ENCODE peak calls at places on chromosome 4, in nine cellular contexts. J is posterior vena cava; Y is neural crest cell; H is stimulated activated CD8-positive, alpha-beta memory T cell treated with anti-CD3 and anti-CD28 coated beads, Interleukin-2, amount 100 ng/mL, for 48 hours; M is frontal cortex; S is AG09309; G is uterus; V is B cell; C is activated CD8-positive, alpha-beta memory T cell treated with anti-CD3 and anti-CD28 coated beads, Interleukin-2, amount 10 ng/mL, durations not matched to agents 7 days and 5 days. L is an unnamed sample.

GRCh38 chr4:167183036-167183435 is 51.3 kb downstream of the SPOCK3 start:
- DNase-seq in J (peak), Y (no peak), H (no peak), M (no peak), S (no peak), G (no peak), V (no peak), C (no peak), L (no peak)

GRCh38 chr4:185358514-185359433 is 37.0 kb downstream of the LRP2BP start:
- DNase-seq in J (no peak), Y (no peak), H (no peak), M (no peak), S (peak), G (no peak), V (no peak), C (no peak), L (no peak)

GRCh38 chr4:16194199-16194598 is 32.1 kb downstream of the TAPT1 start:
- DNase-seq in J (no peak), Y (no peak), H (no peak), M (no peak), S (peak), G (no peak), V (no peak), C (no peak), L (no peak)

GRCh38 chr4:17283251-17283650 is 228.6 kb downstream of the QDPR start:
- DNase-seq in J (no peak), Y (no peak), H (no peak), M (no peak), S (no peak), G (no peak), V (no peak), C (no peak), L (no peak)

GRCh38 chr4:7582313-7583096 is 147.8 kb upstream of the PSAPL1 start:
- DNase-seq in J (peak), Y (no peak), H (no peak), M (no peak), S (no peak), G (no peak), V (no peak), C (no peak), L (no peak)

GRCh38 chr4:53563824-53564223 is 27.5 kb downstream of the LNX1 start:
- DNase-seq in J (no peak), Y (no peak), H (peak), M (no peak), S (peak), G (no peak), V (no peak), C (no peak), L (no peak)

GRCh38 chr4:81164623-81165416 is 50.2 kb downstream of the PRKG2 start:
- DNase-seq in J (no peak), Y (no peak), H (no peak), M (no peak), S (no peak), G (no peak), V (no peak), C (no peak), L (no peak)

GRCh38 chr4:106584590-106584989 is 216.0 kb upstream of the GIMD1 start:
- DNase-seq in J (no peak), Y (no peak), H (no peak), M (no peak), S (no peak), G (no peak), V (no peak), C (no peak), L (no peak)

GRCh38 chr4:70734168-70734954 is 12.6 kb downstream of the RUFY3 start:
- DNase-seq in J (no peak), Y (no peak), H (no peak), M (no peak), S (no peak), G (no peak), V (peak), C (peak), L (no peak)

GRCh38 chr4:35725131-35725530 is 519.2 kb downstream of the ARAP2 start:
- DNase-seq in J (no peak), Y (no peak), H (no peak), M (no peak), S (no peak), G (no peak), V (no peak), C (no peak), L (no peak)

L was measured in upper lobe of right lung.